ENCODE peak calls at places on chromosomes 12 and 14, in five cellular contexts. K is Right ventricle myocardium superior, S is caudate nucleus, F is C1 segment of cervical spinal cord, T is H4. G is an unnamed sample.
A peak's percentile ranks its signal among the peaks of the same experiment; 100 is the strongest.

GRCh38 chr12:77113971-77114370 is 48.6 kb upstream of the E2F7 start:
- DNase-seq in S (no peak), F (no peak), K (no peak), T (no peak), G (no peak)

GRCh38 chr14:22974530-22975313 is 7.6 kb downstream of the AJUBA start:
- DNase-seq in T (no peak), K (no peak), F (no peak), S (no peak), G (no peak)

GRCh38 chr14:49975286-49975685 is 82.4 kb downstream of the ARF6 start:
- DNase-seq in T (peak; percentile 72), F (no peak), S (no peak), K (no peak), G (no peak)

GRCh38 chr12:80040075-80040738 is 59.1 kb upstream of the OTOGL start:
- DNase-seq in K (no peak), S (no peak), F (no peak), T (peak; percentile 68), G (no peak)

GRCh38 chr14:59221558-59221957 is 33.1 kb downstream of the DAAM1 start:
- DNase-seq in F (peak; percentile 17), T (no peak), K (no peak), S (no peak), G (no peak)

GRCh38 chr14:101440511-101440910 is 120.8 kb upstream of the DIO3 start:
- DNase-seq in F (no peak), T (no peak), K (no peak), S (no peak), G (no peak)

GRCh38 chr12:7937867-7938506 is 2.0 kb upstream of the SLC2A3 start:
- DNase-seq in T (peak; percentile 17), F (no peak), K (no peak), S (no peak), G (no peak)

GRCh38 chr12:106255493-106255892 is 7.7 kb upstream of the CKAP4 start:
- DNase-seq in S (no peak), K (no peak), T (no peak), F (no peak), G (no peak)

GRCh38 chr12:104985206-104985605 is 910 bp upstream of the NOPCHAP1 start:
- DNase-seq in F (no peak), S (no peak), T (no peak), K (no peak), G (no peak)

GRCh38 chr14:89214221-89214965 is 202.6 kb downstream of the FOXN3 start:
- DNase-seq in S (peak; percentile 16), T (no peak), K (peak; percentile 79), F (peak; percentile 31), G (peak; percentile 33)

GRCh38 chr14:89237923-89238529 is 179.0 kb downstream of the FOXN3 start:
- DNase-seq in F (no peak), K (no peak), S (no peak), T (no peak), G (no peak)

GRCh38 chr12:67650127-67650495 is 1.6 kb downstream of the DYRK2 start:
- DNase-seq in S (no peak), T (no peak), F (peak; percentile 52), K (peak; percentile 66), G (peak; percentile 22)

GRCh38 chr14:100019156-100019882 is 45.9 kb upstream of the EVL start:
- DNase-seq in K (no peak), F (peak; percentile 56), S (peak; percentile 33), T (no peak), G (no peak)

GRCh38 chr14:61472801-61473376 is 151.5 kb downstream of the PRKCH start:
- DNase-seq in F (no peak), T (no peak), S (no peak), K (no peak), G (no peak)

GRCh38 chr12:63937381-63938168 is 93.1 kb downstream of the SRGAP1 start:
- DNase-seq in K (no peak), T (no peak), F (no peak), S (no peak), G (no peak)

GRCh38 chr14:42703501-42703900 is 1096.8 kb downstream of the LRFN5 start:
- DNase-seq in F (no peak), S (no peak), T (no peak), K (no peak), G (no peak)

GRCh38 chr12:123983822-123984485 is 10.9 kb downstream of the ZNF664 start:
- DNase-seq in S (no peak), K (no peak), T (peak; percentile 53), F (no peak), G (no peak)

G was measured in frontal cortex.